ENCODE peak calls at places on chromosomes 4 and X, in five cellular contexts. A is mesenchymal stem cell, F is H9, I is H1, Q is trophoblast cell. V is an unnamed sample.
A peak's percentile ranks its signal among the peaks of the same experiment; 100 is the strongest.

GRCh38 chrX:112941209-112941788 is 100.7 kb upstream of the AMOT start:
- DNase-seq in A (no peak), F (no peak), I (no peak), Q (peak; percentile 29), V (no peak)

GRCh38 chrX:103063918-103064434 is at the start of gene BEX1:
- DNase-seq in A (peak; percentile 0), F (peak; percentile 83), I (peak; percentile 31), Q (no peak), V (peak; percentile 43)

GRCh38 chrX:66728818-66729271 is 90.0 kb upstream of the EDA2R start:
- DNase-seq in A (peak; percentile 60), F (peak; percentile 67), I (peak; percentile 13), Q (peak; percentile 61), V (peak; percentile 51)

GRCh38 chrX:21493226-21493850 is 119.1 kb downstream of the CNKSR2 start:
- DNase-seq in A (no peak), F (no peak), I (no peak), Q (no peak), V (no peak)

GRCh38 chr4:140427104-140427918 is at the start of gene CLGN:
- DNase-seq in A (peak; percentile 65), F (peak; percentile 93), I (peak; percentile 73), Q (peak; percentile 58), V (peak; percentile 91)

GRCh38 chrX:71603618-71604017 is 14.7 kb downstream of the CXCR3 start:
- DNase-seq in A (peak; percentile 1), F (no peak), I (no peak), Q (no peak), V (no peak)

GRCh38 chrX:109487640-109488039 is 5.8 kb upstream of the GUCY2F start:
- DNase-seq in A (no peak), F (no peak), I (no peak), Q (no peak), V (no peak)

GRCh38 chr4:173573286-173573685 is 43.3 kb upstream of the HAND2 start:
- DNase-seq in A (peak; percentile 5), F (no peak), I (no peak), Q (no peak), V (no peak)

GRCh38 chrX:16487620-16488380 is 162.2 kb upstream of the S100G start:
- DNase-seq in A (peak; percentile 5), F (no peak), I (no peak), Q (peak; percentile 67), V (no peak)

GRCh38 chr4:13627185-13627605 is 330 bp downstream of the BOD1L1 start:
- DNase-seq in A (peak; percentile 42), F (peak; percentile 31), I (no peak), Q (peak; percentile 57), V (peak; percentile 6)

GRCh38 chrX:41005445-41005992 is 79.7 kb upstream of the USP9X start:
- DNase-seq in A (no peak), F (peak; percentile 50), I (no peak), Q (no peak), V (no peak)

GRCh38 chrX:36978886-36979285 is 29.3 kb upstream of the FAM47C start:
- DNase-seq in A (no peak), F (no peak), I (no peak), Q (peak; percentile 21), V (no peak)

GRCh38 chr4:152454398-152455011 is 81.4 kb downstream of the FBXW7 start:
- DNase-seq in A (peak; percentile 49), F (no peak), I (no peak), Q (peak; percentile 47), V (no peak)

GRCh38 chr4:52837716-52838558 is 24.2 kb upstream of the RASL11B start:
- DNase-seq in A (peak; percentile 80), F (no peak), I (no peak), Q (peak; percentile 88), V (no peak)

GRCh38 chr4:186189656-186190055 is 1.7 kb upstream of the CYP4V2 start:
- DNase-seq in A (no peak), F (no peak), I (no peak), Q (no peak), V (no peak)

GRCh38 chr4:186190456-186191265 is 706 bp upstream of the CYP4V2 start:
- DNase-seq in A (peak; percentile 43), F (peak; percentile 50), I (no peak), Q (peak; percentile 21), V (no peak)

GRCh38 chr4:186191266-186192067 is at the start of gene CYP4V2:
- DNase-seq in A (peak; percentile 87), F (peak; percentile 75), I (no peak), Q (peak; percentile 90), V (peak; percentile 69)

GRCh38 chr4:186193851-186194250 is 2.5 kb downstream of the CYP4V2 start:
- DNase-seq in A (no peak), F (no peak), I (no peak), Q (no peak), V (no peak)

DNA sequence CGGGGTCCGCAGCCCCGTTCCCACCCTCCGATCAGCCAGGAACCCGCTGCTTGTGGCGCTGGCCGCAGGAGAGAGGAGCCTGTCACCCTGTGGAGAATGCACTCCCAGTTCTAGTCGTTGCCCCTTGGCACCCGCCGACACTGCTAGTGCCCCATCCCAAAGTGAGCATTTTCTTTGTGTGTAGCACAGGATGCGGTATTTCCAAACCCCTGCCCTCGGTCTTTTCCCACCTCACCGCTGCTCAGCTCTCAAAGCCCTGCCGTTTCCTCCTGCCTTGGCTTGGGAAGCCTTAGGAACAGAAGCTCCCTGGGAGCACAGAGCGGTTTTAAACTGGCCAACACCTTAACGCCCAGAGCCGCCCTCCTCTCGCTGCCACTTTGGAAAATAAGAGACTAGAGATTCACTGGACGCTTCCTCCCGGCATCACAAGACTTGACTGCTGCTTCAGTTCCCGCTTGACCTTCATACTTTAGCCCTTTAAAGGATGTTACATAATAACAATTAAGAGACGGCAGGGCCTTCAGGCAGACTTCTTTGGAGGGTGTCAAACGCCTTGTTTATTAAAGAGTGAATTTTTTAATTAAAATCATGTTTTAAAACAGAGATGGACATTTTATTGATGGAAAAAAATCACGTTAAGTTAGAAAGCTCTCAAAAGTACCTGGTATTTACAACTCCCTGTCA is 843 bp downstream of the CYP4V2 start:
- DNase-seq in A (peak; percentile 60), F (peak; percentile 59), I (no peak), Q (peak; percentile 44), V (peak; percentile 29)
- H3K23ac ChIP-seq in A (peak overlapping the region; percentile 90), F (no peak overlapping the region), I (no peak overlapping the region), Q (no peak overlapping the region), V (peak overlapping the region; percentile 31)

GRCh38 chrX:142860944-142861343 is 164.8 kb upstream of the SPANXN4 start:
- DNase-seq in A (no peak), F (no peak), I (no peak), Q (no peak), V (no peak)

DNA sequence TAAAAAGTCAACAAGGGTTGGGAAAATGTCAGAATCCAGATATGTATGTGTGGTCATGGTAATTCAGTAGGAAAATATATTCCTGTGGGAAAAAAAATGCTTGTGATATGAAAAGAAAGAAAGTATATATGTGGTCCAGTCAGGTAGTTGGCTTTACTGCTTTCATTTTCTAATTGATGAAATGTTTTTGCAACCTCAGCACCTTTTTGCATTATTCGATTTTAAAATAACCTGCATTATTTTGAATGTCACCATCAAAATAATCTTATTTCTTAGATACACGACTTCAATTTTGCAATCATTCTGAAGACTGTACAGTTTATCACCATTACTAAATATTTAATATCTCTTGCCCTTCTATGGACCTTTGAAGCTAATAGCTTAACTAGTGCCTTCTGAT is 170.8 kb upstream of the SPANXN4 start:
- DNase-seq in A (no peak), F (no peak), I (no peak), Q (no peak), V (no peak)
- H2BK12ac ChIP-seq in A (no peak overlapping the region), F (no peak overlapping the region), I (no peak overlapping the region), Q (no peak overlapping the region), V (no peak overlapping the region)

GRCh38 chr4:85784947-85785346 is 310.0 kb downstream of the ARHGAP24 start:
- DNase-seq in A (no peak), F (no peak), I (no peak), Q (no peak), V (no peak)
- H3K23ac ChIP-seq in A (no peak overlapping the region), F (no peak overlapping the region), I (no peak overlapping the region), Q (no peak overlapping the region), V (no peak overlapping the region)

DNA sequence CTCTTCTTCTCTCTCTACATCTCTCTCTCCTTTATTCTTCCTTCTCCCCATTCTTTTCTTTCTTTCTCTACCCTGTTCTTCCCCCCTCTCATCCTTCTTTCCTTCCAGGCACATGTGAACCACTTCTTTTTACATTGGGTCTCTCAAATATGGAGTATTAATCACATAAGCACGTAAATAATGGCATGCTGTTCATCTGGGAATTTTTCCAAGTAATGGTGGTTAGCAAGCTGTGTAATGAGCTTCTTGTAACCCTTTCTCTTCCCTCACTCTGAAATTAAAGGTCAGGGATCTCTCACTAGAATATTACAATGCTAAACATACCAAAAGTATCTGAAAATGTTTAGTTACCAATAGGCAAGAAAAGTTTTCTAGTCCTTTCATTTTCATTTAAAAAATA is 239.9 kb upstream of the TEX13A start:
- DNase-seq in A (peak; percentile 34), F (no peak), I (no peak), Q (peak; percentile 21), V (no peak)
- H2BK12ac ChIP-seq in A (no peak overlapping the region), F (no peak overlapping the region), I (no peak overlapping the region), Q (no peak overlapping the region), V (no peak overlapping the region)

GRCh38 chrX:38817004-38817703 is 15.9 kb downstream of the MID1IP1 start:
- DNase-seq in A (peak; percentile 54), F (peak; percentile 33), I (no peak), Q (no peak), V (no peak)
- H3K23ac ChIP-seq in A (no peak overlapping the region), F (no peak overlapping the region), I (no peak overlapping the region), Q (no peak overlapping the region), V (no peak overlapping the region)

V was measured in neuronal stem cell.